ENCODE peak calls at places on chromosome 7, in ten cellular contexts. Y is fibroblast of lung, F is PC-9, A is mesenchymal stem cell, L is GM23248, C is IMR-90, U is mammary epithelial cell, O is K562, V is GM23338, N is keratinocyte. D is an unnamed sample.

GRCh38 chr7:157896774-157897555 is 560.2 kb downstream of the DNAJB6 start:
- DNase-seq in C (no peak), L (no peak), A (no peak), V (no peak), F (no peak), U (no peak), N (no peak), O (no peak), Y (no peak), D (no peak)

GRCh38 chr7:76292206-76292573 is 10.3 kb upstream of the HSPB1 start:
- DNase-seq in O (no peak), C (no peak), Y (peak; percentile 28), N (no peak), F (no peak), L (peak; percentile 65), V (no peak), U (no peak), A (peak; percentile 71), D (no peak)

GRCh38 chr7:90621892-90622182 is 25.7 kb downstream of the CDK14 start:
- DNase-seq in A (peak; percentile 15), V (peak; percentile 57), F (no peak), Y (no peak), N (no peak), L (no peak), U (no peak), C (no peak), O (no peak), D (no peak)

GRCh38 chr7:7898155-7898554 is 70.4 kb upstream of the GLCCI1 start:
- DNase-seq in Y (no peak), A (no peak), L (peak; percentile 9), C (no peak), V (no peak), U (no peak), F (no peak), N (no peak), O (no peak), D (no peak)

GRCh38 chr7:26919906-26920530 is 55.6 kb upstream of the SKAP2 start:
- DNase-seq in O (no peak), C (no peak), A (no peak), N (no peak), V (no peak), Y (no peak), F (no peak), U (peak; percentile 65), L (no peak), D (no peak)

GRCh38 chr7:24503511-24503910 is 69.7 kb upstream of the PALS2 start:
- DNase-seq in U (no peak), Y (no peak), A (no peak), N (no peak), F (no peak), L (no peak), O (no peak), C (no peak), V (no peak), D (no peak)

GRCh38 chr7:112868609-112869008 is 78.4 kb upstream of the TMEM168 start:
- DNase-seq in N (no peak), C (no peak), O (no peak), U (no peak), Y (no peak), F (no peak), V (no peak), L (no peak), A (no peak), D (no peak)

GRCh38 chr7:47284691-47285246 is 297.1 kb downstream of the TNS3 start:
- DNase-seq in F (no peak), C (no peak), V (no peak), Y (no peak), U (no peak), A (no peak), O (no peak), L (no peak), N (no peak), D (no peak)

GRCh38 chr7:506921-507622 is 12.6 kb downstream of the PDGFA start:
- DNase-seq in U (no peak), Y (no peak), O (no peak), L (no peak), V (no peak), N (no peak), A (no peak), F (no peak), C (no peak), D (no peak)

GRCh38 chr7:157703534-157704195 is 366.9 kb downstream of the DNAJB6 start:
- DNase-seq in C (no peak), L (no peak), N (no peak), Y (no peak), V (no peak), U (no peak), F (no peak), O (no peak), A (no peak), D (no peak)

GRCh38 chr7:3922175-3922635 is 621.2 kb downstream of the SDK1 start:
- DNase-seq in F (peak; percentile 3), U (peak; percentile 70), N (peak; percentile 48), Y (peak; percentile 97), L (peak; percentile 66), A (peak; percentile 97), O (peak; percentile 27), C (peak; percentile 90), V (peak; percentile 83), D (peak; percentile 89)

GRCh38 chr7:45036801-45037200 is 36.8 kb downstream of the CCM2 start:
- DNase-seq in Y (no peak), L (no peak), A (no peak), F (no peak), C (no peak), U (no peak), N (no peak), V (no peak), O (no peak), D (no peak)

GRCh38 chr7:84784450-84784849 is 402.4 kb downstream of the SEMA3D start:
- DNase-seq in Y (no peak), U (no peak), O (no peak), L (no peak), N (no peak), C (no peak), V (no peak), A (no peak), F (no peak), D (no peak)

GRCh38 chr7:135078051-135078450 is 69.8 kb upstream of the TMEM140 start:
- DNase-seq in A (no peak), O (no peak), N (no peak), F (no peak), V (no peak), U (no peak), C (no peak), L (no peak), Y (no peak), D (no peak)

GRCh38 chr7:157875230-157876179 is 538.7 kb downstream of the DNAJB6 start:
- DNase-seq in C (no peak), O (peak; percentile 66), A (no peak), L (peak; percentile 3), U (no peak), Y (no peak), F (peak; percentile 18), N (no peak), V (peak; percentile 5), D (peak; percentile 79)

GRCh38 chr7:129076886-129077285 is 22.0 kb upstream of the TNPO3 start:
- DNase-seq in U (no peak), Y (no peak), O (no peak), A (no peak), V (no peak), F (no peak), C (no peak), L (no peak), N (no peak), D (no peak)

GRCh38 chr7:97270280-97270679 is 152.8 kb downstream of the SDHAF3 start:
- DNase-seq in N (no peak), F (no peak), C (no peak), L (no peak), O (no peak), A (no peak), Y (no peak), V (no peak), U (no peak), D (no peak)
- H2AFZ ChIP-seq in N (no peak overlapping the region), F (no peak overlapping the region), C (no peak overlapping the region), L (no peak overlapping the region), O (no peak overlapping the region), A (no peak overlapping the region), Y (no peak overlapping the region), V (no peak overlapping the region), U (no peak overlapping the region), D (no peak overlapping the region)

DNA sequence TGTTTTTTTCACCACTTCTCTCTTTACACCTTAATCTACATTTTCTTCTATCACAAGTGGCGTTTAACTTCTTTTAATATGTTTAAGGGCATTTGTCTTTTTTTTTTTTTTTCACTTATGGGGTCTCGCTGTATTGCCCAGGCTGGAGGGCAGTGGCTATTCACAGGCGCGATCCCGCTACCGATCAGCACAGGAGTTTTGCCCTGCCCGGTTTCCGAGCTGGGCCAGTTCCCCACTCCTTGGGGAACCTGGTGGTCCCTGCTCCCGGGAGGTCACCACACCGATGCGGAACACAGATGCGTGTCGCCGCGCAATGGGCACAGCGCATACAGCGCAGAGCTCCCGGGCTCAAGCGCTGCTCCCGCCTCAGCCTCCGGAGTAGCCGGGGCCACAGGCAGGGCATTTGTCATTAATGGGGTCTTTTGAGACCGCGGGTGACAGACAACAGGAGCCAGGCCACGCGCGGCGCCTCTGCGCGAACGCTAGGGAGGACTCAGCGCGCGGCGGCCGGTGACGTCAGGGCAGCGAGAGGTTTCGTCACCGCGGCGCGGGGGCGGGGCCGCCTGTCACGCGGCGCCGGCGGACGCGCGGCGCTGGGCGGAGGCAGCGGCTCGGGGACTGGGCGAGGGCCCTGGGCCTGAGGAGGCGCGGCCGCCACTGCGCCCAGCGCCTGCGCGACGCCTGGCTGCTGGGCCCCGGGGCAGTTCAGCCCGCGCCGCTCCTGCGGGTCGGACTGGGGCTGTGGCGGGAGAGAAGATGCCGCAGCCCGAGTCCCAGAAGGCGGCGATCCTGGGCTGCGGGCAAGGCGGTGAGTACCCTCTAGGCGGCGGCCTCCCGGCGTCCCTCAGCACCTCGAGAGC is at the start of gene GALNT11:
- DNase-seq in Y (peak; percentile 82), V (peak; percentile 85), L (peak; percentile 95), F (peak; percentile 89), O (peak; percentile 99), N (peak; percentile 17), A (peak; percentile 85), U (peak; percentile 79), C (peak; percentile 79), D (peak; percentile 96)
- H2AFZ ChIP-seq in Y (peak within 1 kb of the TSS; percentile 93), V (peak within 1 kb of the TSS; percentile 97), L (peak within 1 kb of the TSS; percentile 96), F (peak within 1 kb of the TSS; percentile 99), O (peak within 1 kb of the TSS; percentile 99), N (peak within 1 kb of the TSS; percentile 95), A (peak within 1 kb of the TSS; percentile 100), U (peak within 1 kb of the TSS; percentile 98), C (peak within 1 kb of the TSS; percentile 91), D (peak within 1 kb of the TSS; percentile 99)

GRCh38 chr7:12111461-12112405 is 99.4 kb upstream of the TMEM106B start:
- DNase-seq in V (peak; percentile 81), U (no peak), C (no peak), L (peak; percentile 19), F (peak; percentile 50), N (no peak), O (no peak), A (peak; percentile 17), Y (peak; percentile 52), D (no peak)
- H2AFZ ChIP-seq in V (peak overlapping the region; percentile 98), U (no peak overlapping the region), C (peak overlapping the region; percentile 87), L (peak overlapping the region; percentile 51), F (no peak overlapping the region), N (no peak overlapping the region), O (no peak overlapping the region), A (peak overlapping the region; percentile 46), Y (peak overlapping the region; percentile 30), D (no peak overlapping the region)

DNA sequence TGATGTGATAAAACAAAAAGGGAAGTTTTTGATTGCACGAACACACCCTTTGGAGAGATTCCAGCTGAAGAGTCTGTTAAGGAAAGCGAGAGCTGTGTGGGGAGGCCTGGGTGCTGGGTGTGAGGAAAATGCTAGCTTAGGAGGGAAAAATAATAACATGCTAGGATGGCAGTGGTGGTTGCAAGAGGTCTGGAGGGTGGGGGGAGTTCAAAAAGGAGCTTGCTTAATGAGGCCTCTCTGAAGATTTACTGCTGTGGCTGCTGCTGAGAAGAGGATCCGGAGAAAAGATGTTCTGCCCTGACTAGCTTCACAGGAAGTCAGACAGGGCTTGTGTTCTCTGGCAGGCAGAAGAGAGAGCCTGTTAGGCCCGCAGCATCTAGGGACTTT is 101.7 kb downstream of the SAMD9 start:
- DNase-seq in L (peak; percentile 33), A (peak; percentile 79), V (no peak), C (peak; percentile 45), O (no peak), N (no peak), F (no peak), Y (peak; percentile 35), U (no peak), D (peak; percentile 25)
- H2AFZ ChIP-seq in L (peak overlapping the region; percentile 63), A (no peak overlapping the region), V (peak overlapping the region; percentile 87), C (peak overlapping the region; percentile 58), O (peak overlapping the region; percentile 79), N (peak overlapping the region; percentile 89), F (no peak overlapping the region), Y (peak overlapping the region; percentile 60), U (peak overlapping the region; percentile 56), D (no peak overlapping the region)